ENCODE peak calls at places on chromosome 12, in nine cellular contexts. F is stomach; V is adipocyte; B is CD4-positive, alpha-beta memory T cell; H is lung; J is transverse colon; Z is right cardiac atrium; Y is left lung; N is pancreas. W is an unnamed sample. For H3K4me1 and H3K27me3, the result is how much of the 10 kb centered on the place peaks cover.

GRCh38 chr12:95169368-95169767 is 47.9 kb downstream of the FGD6 start:
- DNase-seq in V (peak), N (no peak), B (no peak), Y (no peak), J (peak), F (peak), Z (no peak), H (no peak), W (peak)

GRCh38 chr12:6396031-6396430 is 12.1 kb downstream of the LTBR start:
- DNase-seq in H (no peak), F (no peak), J (no peak), Z (no peak), B (no peak), Y (no peak), N (no peak), V (no peak), W (no peak)

GRCh38 chr12:48000878-48001321 is 3.4 kb downstream of the COL2A1 start:
- DNase-seq in B (no peak), H (peak), F (no peak), J (no peak), N (no peak), Z (no peak), V (peak), Y (no peak), W (no peak)

GRCh38 chr12:70722584-70723343 is 85.5 kb upstream of the PTPRB start:
- DNase-seq in Y (no peak), B (no peak), N (no peak), F (no peak), V (no peak), J (no peak), H (no peak), Z (no peak), W (no peak)

GRCh38 chr12:16225692-16226091 is 51.8 kb downstream of the SLC15A5 start:
- DNase-seq in Y (no peak), Z (no peak), J (no peak), V (no peak), N (no peak), H (no peak), B (no peak), F (no peak), W (no peak)

GRCh38 chr12:122944588-122944987 is 21.7 kb downstream of the ABCB9 start:
- DNase-seq in F (peak), N (peak), V (peak), B (no peak), Z (no peak), J (peak), Y (no peak), H (no peak), W (peak)

GRCh38 chr12:12872139-12872933 is 19.0 kb upstream of the GPRC5A start:
- DNase-seq in N (no peak), V (peak), Z (no peak), F (peak), J (peak), Y (no peak), H (peak), B (no peak), W (peak)

GRCh38 chr12:3251067-3251466 is 173.9 kb downstream of the TSPAN9 start:
- DNase-seq in F (no peak), V (no peak), H (no peak), Y (peak), Z (peak), B (no peak), J (no peak), N (peak), W (no peak)

GRCh38 chr12:49342066-49342913 is 4.4 kb upstream of the DNAJC22 start:
- DNase-seq in F (peak), H (peak), Z (peak), J (peak), N (peak), V (peak), Y (peak), B (peak), W (peak)

GRCh38 chr12:47021298-47021697 is 58.1 kb upstream of the PCED1B start:
- DNase-seq in N (no peak), V (peak), Y (no peak), F (no peak), B (peak), Z (no peak), J (no peak), H (no peak), W (peak)

GRCh38 chr12:45205165-45205825 is 10.6 kb upstream of the ANO6 start:
- DNase-seq in F (no peak), H (no peak), Y (no peak), J (no peak), B (no peak), N (no peak), Z (no peak), V (no peak), W (no peak)

GRCh38 chr12:11785722-11786121 is 136.2 kb downstream of the ETV6 start:
- DNase-seq in F (no peak), N (no peak), Z (no peak), Y (no peak), H (no peak), B (no peak), J (no peak), V (peak), W (no peak)

GRCh38 chr12:71447691-71448660 is 8.4 kb downstream of the LGR5 start:
- DNase-seq in J (no peak), Y (no peak), Z (no peak), V (peak), B (no peak), H (no peak), F (no peak), N (no peak), W (no peak)

GRCh38 chr12:18492372-18493025 is 231.2 kb downstream of the PIK3C2G start:
- DNase-seq in H (no peak), F (no peak), V (peak), Y (no peak), B (no peak), Z (no peak), J (no peak), N (no peak), W (no peak)

GRCh38 chr12:107404981-107405380 is 280.6 kb upstream of the PWP1 start:
- DNase-seq in B (no peak), F (no peak), V (peak), Z (no peak), N (no peak), J (peak), Y (no peak), H (no peak), W (peak)

GRCh38 chr12:132146772-132147422 is 2.6 kb downstream of the NOC4L start:
- DNase-seq in B (no peak), Z (no peak), F (no peak), J (no peak), Y (no peak), V (no peak), H (no peak), N (peak), W (no peak)

GRCh38 chr12:48001426-48002178 is 2.7 kb downstream of the COL2A1 start:
- DNase-seq in Z (peak), N (peak), Y (peak), J (peak), B (no peak), V (peak), F (peak), H (no peak), W (peak)

GRCh38 chr12:57430117-57430930 is 519 bp downstream of the R3HDM2 start:
- DNase-seq in N (peak), J (no peak), V (peak), B (no peak), F (peak), H (peak), Z (peak), Y (peak), W (peak)

GRCh38 chr12:47864646-47865235 is 40.1 kb downstream of the VDR start:
- DNase-seq in V (no peak), Y (no peak), N (no peak), F (no peak), H (no peak), B (no peak), J (no peak), Z (no peak), W (no peak)

GRCh38 chr12:124369055-124369900 is 74.4 kb downstream of the RFLNA start:
- DNase-seq in Z (peak), Y (peak), F (peak), J (peak), N (peak), B (no peak), V (peak), H (peak), W (peak)

GRCh38 chr12:14621821-14622220 is 54.1 kb upstream of the PLBD1 start:
- DNase-seq in Z (no peak), H (no peak), V (no peak), Y (no peak), J (no peak), N (no peak), F (no peak), B (no peak), W (no peak)

GRCh38 chr12:104720346-104721064 is 237.6 kb downstream of the SLC41A2 start:
- DNase-seq in Z (no peak), V (no peak), B (peak), N (no peak), H (no peak), J (peak), F (peak), Y (no peak), W (peak)

GRCh38 chr12:120902846-120903381 is 1.2 kb downstream of the SPPL3 start:
- DNase-seq in H (no peak), Z (no peak), Y (no peak), V (peak), F (no peak), B (no peak), N (no peak), J (no peak), W (no peak)

GRCh38 chr12:104376650-104377506 is 73.3 kb downstream of the EID3 start:
- DNase-seq in N (no peak), J (no peak), H (no peak), B (no peak), F (no peak), Z (no peak), Y (no peak), V (no peak), W (no peak)

GRCh38 chr12:88665051-88665450 is 84.8 kb upstream of the KITLG start:
- DNase-seq in H (no peak), Y (no peak), V (no peak), B (no peak), F (no peak), Z (no peak), J (no peak), N (no peak), W (no peak)

GRCh38 chr12:31715283-31715825 is 13.5 kb downstream of the AMN1 start:
- DNase-seq in H (no peak), Z (no peak), B (no peak), J (no peak), F (no peak), Y (no peak), V (no peak), N (no peak), W (no peak)

GRCh38 chr12:77494306-77494705 is 336.4 kb upstream of the NAV3 start:
- DNase-seq in Y (no peak), J (no peak), Z (no peak), N (no peak), V (peak), H (no peak), F (no peak), B (no peak), W (no peak)

GRCh38 chr12:77496714-77497113 is 334.0 kb upstream of the NAV3 start:
- DNase-seq in Y (no peak), N (no peak), B (no peak), Z (no peak), V (no peak), J (no peak), F (no peak), H (no peak), W (no peak)

GRCh38 chr12:77488041-77488620 is 342.6 kb upstream of the NAV3 start:
- DNase-seq in Z (no peak), J (no peak), Y (no peak), V (peak), N (no peak), H (no peak), F (no peak), B (no peak), W (no peak)

GRCh38 chr12:77493769-77494168 is 336.9 kb upstream of the NAV3 start:
- DNase-seq in Z (no peak), J (no peak), N (no peak), Y (no peak), B (no peak), H (no peak), F (no peak), V (peak), W (no peak)

GRCh38 chr12:77493311-77493710 is 337.4 kb upstream of the NAV3 start:
- DNase-seq in F (no peak), Y (no peak), J (no peak), V (peak), Z (no peak), H (no peak), N (no peak), B (no peak), W (no peak)
- H3K4me1 ChIP-seq in F (under half), Y (under half), J (under half), V (under half), Z (under half), H (under half), N (under half), B (under half), W (under half)

DNA sequence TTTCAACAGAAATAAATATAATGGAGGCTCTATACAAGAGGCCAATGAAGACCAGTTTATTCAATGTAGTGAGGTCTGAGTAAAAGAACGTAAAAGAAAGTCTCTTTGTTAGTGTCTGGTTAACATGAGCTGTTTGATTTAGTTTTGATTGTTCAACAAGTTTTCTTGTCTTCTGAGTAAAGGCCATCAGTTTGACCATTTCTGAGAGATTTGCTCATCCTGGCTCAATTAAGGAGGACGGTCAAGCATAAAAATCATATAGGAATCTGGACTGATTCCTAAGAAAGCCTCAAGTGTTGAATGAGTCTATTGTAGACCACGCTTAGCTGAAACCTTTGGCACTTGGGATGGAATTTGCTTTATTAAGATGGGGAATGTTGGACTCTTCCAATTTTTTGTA is 32.5 kb upstream of the FGF23 start:
- DNase-seq in Y (no peak), V (no peak), N (no peak), B (no peak), J (no peak), F (no peak), Z (no peak), H (no peak), W (no peak)
- H3K27me3 ChIP-seq in Y (under half), V (half or more), N (under half), B (under half), J (under half), F (under half), Z (under half), H (under half), W (under half)

GRCh38 chr12:97276621-97277020 is 186.0 kb upstream of the RMST start:
- DNase-seq in V (no peak), F (no peak), N (no peak), J (no peak), B (no peak), Z (no peak), Y (no peak), H (no peak), W (no peak)

GRCh38 chr12:97276198-97276580 is 186.4 kb upstream of the RMST start:
- DNase-seq in J (no peak), B (no peak), Z (no peak), N (no peak), H (no peak), V (no peak), Y (no peak), F (no peak), W (no peak)

GRCh38 chr12:97277030-97277429 is 185.6 kb upstream of the RMST start:
- DNase-seq in Y (no peak), H (no peak), N (no peak), Z (no peak), J (no peak), F (no peak), V (no peak), B (no peak), W (no peak)

GRCh38 chr12:97272471-97272870 is 190.1 kb upstream of the RMST start:
- DNase-seq in H (no peak), N (no peak), Y (no peak), Z (no peak), J (no peak), F (no peak), V (no peak), B (no peak), W (no peak)

DNA sequence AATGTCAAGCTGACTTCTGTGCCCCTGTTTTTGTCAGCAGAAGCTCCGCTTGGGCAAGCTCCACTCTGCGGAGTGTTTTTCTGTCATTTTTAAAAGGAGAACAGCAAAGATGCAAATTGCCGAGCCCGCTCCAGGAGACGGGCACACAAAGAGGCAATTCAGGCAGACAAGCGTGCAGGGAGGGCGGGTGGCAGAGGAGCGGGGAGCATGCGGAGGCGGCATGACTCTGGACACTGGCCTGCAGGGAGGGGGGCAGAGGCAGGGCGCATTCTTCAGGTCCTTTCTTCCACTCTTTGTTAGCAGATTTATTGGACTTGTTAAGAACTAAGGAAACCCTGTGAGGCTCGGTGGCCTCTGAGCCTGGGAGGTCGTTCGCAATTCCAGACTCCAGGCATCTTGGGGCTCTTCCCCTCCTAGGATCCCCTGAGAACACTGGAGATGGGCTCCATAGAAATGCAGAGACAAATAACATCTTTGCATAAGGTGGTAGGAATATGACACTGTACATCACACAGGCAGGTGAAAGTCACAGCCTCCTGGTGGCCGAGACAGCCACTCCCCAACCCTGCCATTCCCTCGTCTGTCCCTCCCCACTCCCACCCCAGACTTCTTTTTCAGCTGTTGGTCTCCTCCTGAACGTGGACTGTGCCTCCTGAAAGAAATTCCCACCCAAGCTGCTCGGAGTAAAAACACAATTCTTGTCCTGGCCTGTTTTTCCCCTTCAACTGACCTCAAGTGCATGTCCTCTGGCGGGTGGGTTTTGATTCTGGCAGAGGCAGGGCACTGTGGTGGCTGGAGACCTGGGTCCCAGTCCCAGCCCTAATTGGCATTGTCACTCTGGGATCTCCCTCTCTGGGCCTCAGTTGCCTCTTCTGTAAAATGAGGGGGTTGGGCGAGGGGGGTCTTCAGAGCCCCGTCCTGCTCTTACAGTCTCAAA is 187.1 kb upstream of the RMST start:
- DNase-seq in Y (peak), F (no peak), V (no peak), N (peak), B (no peak), Z (no peak), J (no peak), H (no peak), W (no peak)
- H3K4me3 ChIP-seq in Y (no peak), F (no peak), V (no peak), N (no peak), B (no peak), Z (no peak), J (no peak), H (no peak), W (no peak)

GRCh38 chr12:102917026-102917787 is at the start of gene PAH:
- DNase-seq in N (peak), Z (peak), V (no peak), H (no peak), J (peak), Y (peak), B (peak), F (peak), W (peak)
- H3K4me1 ChIP-seq in N (under half), Z (under half), V (under half), H (under half), J (under half), Y (under half), B (under half), F (under half), W (under half)

GRCh38 chr12:53998900-53999236 is 1.1 kb upstream of the HOXC9 start:
- DNase-seq in B (no peak), Z (no peak), J (no peak), V (no peak), F (no peak), N (no peak), Y (no peak), H (no peak), W (no peak)

GRCh38 chr12:53996886-53997217 is 3.1 kb upstream of the HOXC9 start:
- DNase-seq in J (no peak), Z (no peak), B (no peak), N (no peak), F (no peak), Y (peak), V (no peak), H (no peak), W (no peak)

GRCh38 chr12:53996188-53996885 is 3.6 kb upstream of the HOXC9 start:
- DNase-seq in J (no peak), B (no peak), Z (no peak), N (no peak), F (no peak), Y (peak), H (no peak), V (no peak), W (no peak)

GRCh38 chr12:53998174-53998899 is 1.6 kb upstream of the HOXC9 start:
- DNase-seq in Z (no peak), B (no peak), Y (peak), J (no peak), V (no peak), H (no peak), F (no peak), N (no peak), W (no peak)

DNA sequence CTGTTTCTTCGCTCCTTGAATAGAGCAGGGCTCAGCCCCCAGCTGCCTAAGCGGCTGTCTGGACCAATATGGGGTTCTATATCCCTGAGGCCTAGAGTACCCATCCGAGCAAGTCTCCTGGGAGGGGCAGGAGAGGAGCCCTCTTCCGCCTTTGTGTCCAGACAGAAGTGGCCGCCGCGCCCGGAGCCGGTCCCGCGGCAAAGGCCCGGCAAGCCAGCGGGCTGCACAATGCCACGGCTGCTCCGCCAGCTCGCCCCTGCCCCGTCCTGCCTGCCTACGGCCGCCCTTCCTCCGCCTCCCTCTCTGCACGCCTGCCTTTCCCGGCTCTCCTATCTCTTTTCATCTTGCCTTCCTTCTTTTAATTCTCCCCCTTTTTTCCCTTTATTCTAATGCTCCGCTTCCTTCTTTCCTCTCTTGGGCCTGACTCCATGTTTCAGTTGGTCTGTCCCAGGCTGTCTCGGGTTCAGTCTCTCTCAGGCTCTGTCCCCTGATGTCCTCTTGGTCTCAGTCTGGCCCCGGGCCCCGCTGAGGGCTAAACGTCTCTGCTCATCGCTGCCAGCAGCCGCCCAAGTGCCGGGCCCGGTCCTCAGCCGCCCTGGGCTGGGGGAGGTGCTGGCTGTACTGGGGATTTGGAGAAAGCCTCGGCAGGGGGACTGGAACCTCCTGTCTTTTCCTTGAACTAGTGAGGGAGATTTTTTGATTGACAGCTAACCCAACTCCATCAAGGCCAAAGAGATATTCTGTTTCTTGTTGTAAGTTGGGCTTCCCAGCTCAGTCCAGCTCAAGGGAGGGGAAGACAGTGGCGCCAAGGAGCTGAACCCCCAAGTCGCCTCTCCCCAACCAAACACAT is 2.4 kb upstream of the HOXC9 start:
- DNase-seq in H (no peak), N (no peak), Y (peak), J (no peak), B (no peak), Z (no peak), V (no peak), F (no peak), W (no peak)
- H3K27me3 ChIP-seq in H (under half), N (under half), Y (half or more), J (half or more), B (half or more), Z (under half), V (under half), F (half or more), W (under half)

GRCh38 chr12:23952071-23952470 is 2.6 kb upstream of the SOX5 start:
- DNase-seq in Z (no peak), F (no peak), V (no peak), H (no peak), N (no peak), J (no peak), Y (no peak), B (no peak), W (no peak)

GRCh38 chr12:23949212-23950010 is at the start of gene SOX5:
- DNase-seq in Z (peak), H (peak), J (no peak), V (no peak), Y (peak), F (peak), B (no peak), N (peak), W (no peak)

GRCh38 chr12:23954332-23954731 is 4.9 kb upstream of the SOX5 start:
- DNase-seq in V (no peak), Z (no peak), Y (no peak), J (no peak), B (no peak), F (no peak), H (no peak), N (no peak), W (no peak)

GRCh38 chr12:23950011-23950774 is 723 bp upstream of the SOX5 start:
- DNase-seq in J (no peak), Y (no peak), Z (peak), V (peak), N (no peak), H (no peak), B (no peak), F (no peak), W (no peak)

GRCh38 chr12:23950775-23951391 is 1.4 kb upstream of the SOX5 start:
- DNase-seq in H (no peak), Y (peak), F (no peak), J (no peak), Z (peak), B (no peak), V (no peak), N (peak), W (no peak)
- H3K4me3 ChIP-seq in H (peak), Y (peak), F (peak), J (peak), Z (peak), B (no peak), V (peak), N (peak), W (no peak)